ENCODE peak calls at places on chromosomes 5 and 9, in seven cellular contexts. V is AG04449, B is SHP77, N is AG09309, L is thyroid gland, U is GM20000, Y is fibroblast of the aortic adventitia. Z is an unnamed sample.

GRCh38 chr9:125241863-125242739 is 958 bp upstream of the HSPA5 start:
- DNase-seq in V (no peak), B (peak; percentile 10), N (no peak), L (peak; percentile 53), U (no peak), Y (peak; percentile 23), Z (peak; percentile 47)

GRCh38 chr9:2570615-2571479 is 50.7 kb upstream of the VLDLR start:
- DNase-seq in V (no peak), B (peak; percentile 80), N (no peak), L (peak; percentile 59), U (peak; percentile 17), Y (peak; percentile 70), Z (peak; percentile 92)

GRCh38 chr5:115947260-115947659 is 15.0 kb upstream of the LVRN start:
- DNase-seq in V (no peak), B (no peak), N (no peak), L (no peak), U (no peak), Y (no peak), Z (no peak)

GRCh38 chr9:3510796-3511195 is 15.0 kb downstream of the RFX3 start:
- DNase-seq in V (no peak), B (no peak), N (no peak), L (no peak), U (no peak), Y (no peak), Z (no peak)

GRCh38 chr9:79581794-79582193 is 10.0 kb downstream of the TLE4 start:
- DNase-seq in V (peak; percentile 72), B (no peak), N (peak; percentile 74), L (no peak), U (no peak), Y (peak; percentile 60), Z (no peak)

GRCh38 chr9:93096811-93097382 is 880 bp downstream of the CARD19 start:
- DNase-seq in V (no peak), B (no peak), N (no peak), L (no peak), U (no peak), Y (no peak), Z (no peak)

GRCh38 chr5:11139471-11139870 is 378.4 kb upstream of the DAP start:
- DNase-seq in V (no peak), B (no peak), N (no peak), L (no peak), U (no peak), Y (no peak), Z (no peak)

GRCh38 chr9:13716620-13717019 is 437.1 kb upstream of the MPDZ start:
- DNase-seq in V (no peak), B (no peak), N (no peak), L (no peak), U (no peak), Y (peak; percentile 30), Z (no peak)

GRCh38 chr9:34995288-34996060 is 5.9 kb downstream of the DNAJB5 start:
- DNase-seq in V (no peak), B (no peak), N (peak; percentile 67), L (no peak), U (no peak), Y (peak; percentile 79), Z (no peak)

GRCh38 chr5:168481330-168481788 is 4.9 kb upstream of the RARS1 start:
- DNase-seq in V (no peak), B (no peak), N (no peak), L (no peak), U (peak; percentile 77), Y (no peak), Z (no peak)

GRCh38 chr9:95733687-95734659 is 141.5 kb upstream of the ERCC6L2 start:
- DNase-seq in V (no peak), B (no peak), N (no peak), L (no peak), U (no peak), Y (no peak), Z (no peak)

GRCh38 chr9:70601000-70601929 is 186.8 kb upstream of the KLF9 start:
- DNase-seq in V (peak; percentile 99), B (peak; percentile 66), N (peak; percentile 100), L (peak; percentile 98), U (no peak), Y (peak; percentile 100), Z (peak; percentile 88)

GRCh38 chr9:137878146-137878941 is 762 bp downstream of the CACNA1B start:
- DNase-seq in V (no peak), B (no peak), N (no peak), L (peak; percentile 37), U (peak; percentile 82), Y (no peak), Z (no peak)

GRCh38 chr5:107875834-107876233 is 205.1 kb upstream of the EFNA5 start:
- DNase-seq in V (no peak), B (no peak), N (no peak), L (no peak), U (no peak), Y (peak; percentile 20), Z (no peak)

GRCh38 chr9:65409471-65409980 is 124.5 kb upstream of the FOXD4L5 start:
- DNase-seq in V (no peak), B (no peak), N (no peak), L (no peak), U (no peak), Y (no peak), Z (no peak)

GRCh38 chr5:98836175-98836574 is 62.7 kb downstream of the RGMB start:
- DNase-seq in V (no peak), B (no peak), N (no peak), L (no peak), U (no peak), Y (peak; percentile 17), Z (no peak)

GRCh38 chr9:27188426-27188825 is 79.4 kb downstream of the TEK start:
- DNase-seq in V (no peak), B (no peak), N (no peak), L (no peak), U (no peak), Y (no peak), Z (no peak)

GRCh38 chr5:89315194-89315593 is 432.2 kb upstream of the MEF2C start:
- DNase-seq in V (no peak), B (peak; percentile 87), N (no peak), L (no peak), U (no peak), Y (peak; percentile 78), Z (peak; percentile 17)

GRCh38 chr9:18456624-18457237 is 17.2 kb upstream of the ADAMTSL1 start:
- DNase-seq in V (no peak), B (no peak), N (no peak), L (no peak), U (no peak), Y (no peak), Z (no peak)

GRCh38 chr5:167964529-167964928 is 326.9 kb upstream of the WWC1 start:
- DNase-seq in V (no peak), B (no peak), N (no peak), L (no peak), U (no peak), Y (no peak), Z (no peak)

GRCh38 chr9:124501771-124502320 is 5.4 kb downstream of the NR5A1 start:
- DNase-seq in V (no peak), B (no peak), N (no peak), L (no peak), U (no peak), Y (no peak), Z (no peak)

GRCh38 chr9:111975709-111976108 is 79.1 kb downstream of the UGCG start:
- DNase-seq in V (no peak), B (peak; percentile 85), N (no peak), L (peak; percentile 21), U (no peak), Y (no peak), Z (peak; percentile 76)

GRCh38 chr5:91119941-91120850 is 262.9 kb downstream of the ARRDC3 start:
- DNase-seq in V (no peak), B (no peak), N (no peak), L (peak; percentile 63), U (no peak), Y (peak; percentile 63), Z (no peak)

GRCh38 chr5:81852277-81853004 is 101.5 kb upstream of the SSBP2 start:
- DNase-seq in V (no peak), B (peak; percentile 59), N (no peak), L (peak; percentile 42), U (peak; percentile 22), Y (peak; percentile 43), Z (peak; percentile 31)

GRCh38 chr5:14551211-14551610 is 30.4 kb upstream of the OTULINL start:
- DNase-seq in V (no peak), B (no peak), N (no peak), L (no peak), U (no peak), Y (no peak), Z (no peak)

GRCh38 chr5:72402381-72402890 is 82.3 kb downstream of the PTCD2 start:
- DNase-seq in V (no peak), B (no peak), N (no peak), L (no peak), U (no peak), Y (peak; percentile 86), Z (no peak)

GRCh38 chr9:83432104-83432627 is 106.0 kb downstream of the FRMD3 start:
- DNase-seq in V (peak; percentile 38), B (no peak), N (peak; percentile 25), L (peak; percentile 99), U (no peak), Y (peak; percentile 36), Z (peak; percentile 94)

Z was measured in body of pancreas.